ENCODE peak calls at places on chromosomes 16 and 17, in six cellular contexts. O is C1 segment of cervical spinal cord; S is activated naive CD8-positive, alpha-beta T cell treated with anti-CD3 and anti-CD28 coated beads for 36 hours; X is HTR-8/SVneo; P is NCI-H1048; N is posterior cingulate gyrus. C is an unnamed sample.

GRCh38 chr16:15587152-15587825 is 55.7 kb downstream of the MARF1 start:
- DNase-seq in O (no peak), S (no peak), N (no peak), P (no peak), X (no peak), C (no peak)

GRCh38 chr16:67006930-67007658 is 18.7 kb downstream of the CES4A start:
- DNase-seq in S (no peak), O (no peak), N (no peak), X (no peak), P (no peak), C (peak)

GRCh38 chr17:9279911-9280310 is 258.6 kb downstream of the NTN1 start:
- DNase-seq in P (no peak), X (no peak), O (no peak), S (no peak), N (no peak), C (no peak)

GRCh38 chr16:68005786-68006286 is 6.6 kb upstream of the DPEP2 start:
- DNase-seq in O (peak), X (no peak), S (no peak), N (no peak), P (no peak), C (no peak)

GRCh38 chr17:28846231-28846630 is 3.6 kb upstream of the FAM222B start:
- DNase-seq in P (no peak), N (no peak), S (no peak), O (no peak), X (no peak), C (no peak)

GRCh38 chr16:17224859-17225258 is 245.9 kb downstream of the XYLT1 start:
- DNase-seq in O (no peak), N (peak), S (peak), X (no peak), P (no peak), C (peak)

GRCh38 chr17:57862990-57863667 is 13.3 kb upstream of the MRPS23 start:
- DNase-seq in S (no peak), N (peak), O (peak), P (no peak), X (no peak), C (no peak)

GRCh38 chr16:67608367-67608766 is 36.6 kb upstream of the CARMIL2 start:
- DNase-seq in P (no peak), O (no peak), N (no peak), X (no peak), S (no peak), C (no peak)

GRCh38 chr16:46586011-46586577 is 35.1 kb downstream of the SHCBP1 start:
- DNase-seq in O (no peak), N (no peak), S (no peak), X (no peak), P (no peak), C (no peak)

GRCh38 chr17:1078062-1078711 is 81.3 kb downstream of the TIMM22 start:
- DNase-seq in S (no peak), O (no peak), X (no peak), P (no peak), N (no peak), C (no peak)

GRCh38 chr17:5418858-5419355 is 555 bp downstream of the NUP88 start:
- DNase-seq in O (no peak), X (no peak), P (no peak), N (no peak), S (peak), C (peak)

GRCh38 chr16:49378238-49378637 is 4.6 kb downstream of the C16orf78 start:
- DNase-seq in P (no peak), O (no peak), X (no peak), S (no peak), N (no peak), C (no peak)

GRCh38 chr17:7839199-7839889 is 5.3 kb downstream of the KDM6B start:
- DNase-seq in O (no peak), S (no peak), N (no peak), X (no peak), P (no peak), C (no peak)

GRCh38 chr17:56707312-56708219 is 114.1 kb downstream of the NOG start:
- DNase-seq in O (no peak), S (no peak), X (peak), N (no peak), P (no peak), C (no peak)

GRCh38 chr16:51164574-51164973 is 13.5 kb upstream of the SALL1 start:
- DNase-seq in N (no peak), S (no peak), P (no peak), O (no peak), X (no peak), C (no peak)

GRCh38 chr17:6712854-6713129 is 377 bp downstream of the SLC13A5 start:
- DNase-seq in O (no peak), S (no peak), P (no peak), X (no peak), N (no peak), C (no peak)

GRCh38 chr16:69451166-69451565 is 26.7 kb downstream of the CYB5B start:
- DNase-seq in N (no peak), X (no peak), S (no peak), P (no peak), O (no peak), C (no peak)

GRCh38 chr17:31310877-31311276 is 3.0 kb downstream of the EVI2B start:
- DNase-seq in S (peak), X (no peak), P (no peak), O (no peak), N (no peak), C (no peak)

GRCh38 chr17:35089846-35090193 is 26.3 kb upstream of the RFFL start:
- DNase-seq in N (no peak), O (no peak), P (no peak), X (peak), S (peak), C (peak)

GRCh38 chr16:69721441-69721957 is 4.9 kb downstream of the NQO1 start:
- DNase-seq in O (no peak), P (no peak), X (no peak), S (no peak), N (no peak), C (no peak)

GRCh38 chr16:73778872-73779271 is 517.7 kb upstream of the PSMD7 start:
- DNase-seq in X (no peak), N (no peak), O (no peak), S (no peak), P (no peak), C (no peak)

GRCh38 chr16:14538604-14539003 is 91.5 kb downstream of the PARN start:
- DNase-seq in S (no peak), X (no peak), N (no peak), O (no peak), P (no peak), C (no peak)

GRCh38 chr17:55576237-55576998 is 65.2 kb upstream of the SMIM36 start:
- DNase-seq in X (peak), O (no peak), N (no peak), S (no peak), P (no peak), C (peak)

GRCh38 chr16:85245307-85246172 is 133.3 kb upstream of the CIBAR2 start:
- DNase-seq in S (peak), X (peak), P (peak), O (no peak), N (peak), C (peak)

GRCh38 chr17:46266656-46267544 is 28.0 kb upstream of the LRRC37A start:
- DNase-seq in N (peak), P (peak), X (peak), O (peak), S (peak), C (peak)